ENCODE peak calls at places on chromosomes 11 and 22, in ten cellular contexts. F is stomach; D is IMR-90; Q is NCI-H1417; W is A549; H is NCI-H1694 treated with DMSO at 0.1 percent for 48 hours; A is aorta; Y is CD8-positive, alpha-beta T cell; M is AML-193; L is myocyte. P is an unnamed sample.

GRCh38 chr11:117750357-117750756 is 46.7 kb downstream of the DSCAML1 start:
- DNase-seq in F (no peak), D (no peak), Q (no peak), W (no peak), H (no peak), A (no peak), Y (no peak), M (no peak), L (no peak), P (no peak)

GRCh38 chr11:87030458-87031054 is 7.2 kb upstream of the TMEM135 start:
- DNase-seq in F (no peak), D (peak; percentile 18), Q (no peak), W (no peak), H (no peak), A (no peak), Y (no peak), M (no peak), L (no peak), P (no peak)

GRCh38 chr22:23834406-23834805 is 4.4 kb downstream of the DERL3 start:
- DNase-seq in F (no peak), D (no peak), Q (no peak), W (no peak), H (no peak), A (peak; percentile 69), Y (no peak), M (no peak), L (no peak), P (no peak)

GRCh38 chr11:1628506-1629325 is 859 bp upstream of the KRTAP5-5 start:
- DNase-seq in F (peak; percentile 58), D (peak; percentile 9), Q (no peak), W (peak; percentile 83), H (peak; percentile 8), A (peak; percentile 87), Y (peak; percentile 47), M (peak; percentile 17), L (peak; percentile 40), P (peak; percentile 58)

GRCh38 chr11:129279326-129280026 is 87.4 kb upstream of the ARHGAP32 start:
- DNase-seq in F (peak; percentile 83), D (peak; percentile 67), Q (peak; percentile 93), W (peak; percentile 57), H (no peak), A (peak; percentile 93), Y (peak; percentile 75), M (peak; percentile 18), L (peak; percentile 84), P (peak; percentile 66)

GRCh38 chr11:128467041-128467440 is 120.3 kb downstream of the ETS1 start:
- DNase-seq in F (no peak), D (no peak), Q (no peak), W (no peak), H (no peak), A (no peak), Y (no peak), M (no peak), L (no peak), P (no peak)

GRCh38 chr22:43448048-43448447 is 36.2 kb downstream of the MPPED1 start:
- DNase-seq in F (no peak), D (no peak), Q (no peak), W (no peak), H (no peak), A (peak; percentile 5), Y (no peak), M (peak; percentile 12), L (no peak), P (no peak)

GRCh38 chr22:46008836-46009596 is 32.1 kb upstream of the WNT7B start:
- DNase-seq in F (no peak), D (no peak), Q (no peak), W (no peak), H (no peak), A (peak; percentile 41), Y (no peak), M (no peak), L (peak; percentile 27), P (no peak)

GRCh38 chr11:96199563-96200025 is 143.4 kb downstream of the MAML2 start:
- DNase-seq in F (no peak), D (peak; percentile 80), Q (no peak), W (no peak), H (no peak), A (no peak), Y (peak; percentile 44), M (no peak), L (peak; percentile 20), P (no peak)

GRCh38 chr11:44573333-44573732 is 7.9 kb downstream of the CD82 start:
- DNase-seq in F (no peak), D (peak; percentile 40), Q (no peak), W (no peak), H (no peak), A (no peak), Y (no peak), M (no peak), L (no peak), P (no peak)

GRCh38 chr11:57205046-57205671 is 23.4 kb downstream of the LRRC55 start:
- DNase-seq in F (no peak), D (peak; percentile 62), Q (no peak), W (no peak), H (no peak), A (no peak), Y (no peak), M (no peak), L (peak; percentile 34), P (no peak)

GRCh38 chr11:13962562-13963168 is at the start of gene SPON1:
- DNase-seq in F (peak; percentile 30), D (peak; percentile 15), Q (peak; percentile 73), W (no peak), H (no peak), A (peak; percentile 88), Y (peak; percentile 63), M (no peak), L (no peak), P (peak; percentile 50)

GRCh38 chr22:50027639-50028537 is 15.3 kb upstream of the IL17REL start:
- DNase-seq in F (peak; percentile 87), D (peak; percentile 13), Q (no peak), W (peak; percentile 37), H (peak; percentile 8), A (peak; percentile 63), Y (peak; percentile 72), M (no peak), L (peak; percentile 92), P (peak; percentile 62)

GRCh38 chr11:119018074-119018938 is at the start of the genes RPS25 and TRAPPC4:
- DNase-seq in F (peak; percentile 97), D (peak; percentile 95), Q (peak; percentile 98), W (peak; percentile 84), H (peak; percentile 72), A (peak; percentile 98), Y (peak; percentile 98), M (peak; percentile 94), L (peak; percentile 98), P (peak; percentile 92)

GRCh38 chr22:41565403-41566054 is 4.7 kb downstream of the CSDC2 start:
- DNase-seq in F (no peak), D (peak; percentile 89), Q (no peak), W (peak; percentile 71), H (peak; percentile 39), A (peak; percentile 83), Y (no peak), M (no peak), L (peak; percentile 85), P (no peak)

GRCh38 chr11:46363455-46363920 is 16.2 kb downstream of the DGKZ start:
- DNase-seq in F (no peak), D (peak; percentile 33), Q (peak; percentile 68), W (no peak), H (no peak), A (peak; percentile 75), Y (peak; percentile 5), M (no peak), L (peak; percentile 98), P (no peak)

GRCh38 chr11:91239359-91239758 is 985.3 kb upstream of the FAT3 start:
- DNase-seq in F (no peak), D (no peak), Q (no peak), W (no peak), H (no peak), A (no peak), Y (no peak), M (no peak), L (no peak), P (no peak)

GRCh38 chr22:28442951-28443876 is 236.4 kb downstream of the TTC28 start:
- DNase-seq in F (peak; percentile 62), D (peak; percentile 76), Q (no peak), W (no peak), H (no peak), A (no peak), Y (peak; percentile 40), M (peak; percentile 65), L (peak; percentile 75), P (peak; percentile 8)

GRCh38 chr11:66845143-66845875 is 2.1 kb downstream of the RCE1 start:
- DNase-seq in F (peak; percentile 17), D (no peak), Q (no peak), W (no peak), H (no peak), A (peak; percentile 72), Y (no peak), M (no peak), L (no peak), P (no peak)

GRCh38 chr22:44595841-44596341 is 97.9 kb upstream of the RTL6 start:
- DNase-seq in F (no peak), D (peak; percentile 42), Q (peak; percentile 70), W (no peak), H (no peak), A (no peak), Y (no peak), M (no peak), L (no peak), P (no peak)

GRCh38 chr11:73047773-73048371 is 94.2 kb downstream of the FCHSD2 start:
- DNase-seq in F (no peak), D (no peak), Q (no peak), W (no peak), H (no peak), A (no peak), Y (no peak), M (no peak), L (no peak), P (no peak)

GRCh38 chr11:73759520-73760065 is 1.3 kb downstream of the RAB6A start:
- DNase-seq in F (no peak), D (peak; percentile 23), Q (no peak), W (peak; percentile 35), H (peak; percentile 14), A (no peak), Y (no peak), M (no peak), L (peak; percentile 34), P (no peak)

GRCh38 chr11:131945695-131946094 is 575.3 kb downstream of the NTM start:
- DNase-seq in F (no peak), D (no peak), Q (no peak), W (no peak), H (no peak), A (no peak), Y (no peak), M (no peak), L (no peak), P (no peak)

GRCh38 chr11:66068923-66069714 is 953 bp upstream of the PACS1 start:
- DNase-seq in F (peak; percentile 58), D (peak; percentile 63), Q (no peak), W (peak; percentile 77), H (peak; percentile 33), A (peak; percentile 85), Y (peak; percentile 61), M (no peak), L (peak; percentile 92), P (peak; percentile 27)

GRCh38 chr11:67452141-67452952 is at the start of gene GPR152:
- DNase-seq in F (peak; percentile 81), D (no peak), Q (no peak), W (no peak), H (no peak), A (peak; percentile 83), Y (peak; percentile 4), M (no peak), L (peak; percentile 60), P (no peak)

GRCh38 chr22:30304495-30305244 is 15.4 kb upstream of the CASTOR1 start:
- DNase-seq in F (peak; percentile 79), D (no peak), Q (peak; percentile 2), W (no peak), H (no peak), A (peak; percentile 86), Y (no peak), M (no peak), L (no peak), P (no peak)

GRCh38 chr11:19160839-19161238 is 40.9 kb downstream of the CSRP3 start:
- DNase-seq in F (no peak), D (no peak), Q (no peak), W (no peak), H (no peak), A (no peak), Y (no peak), M (peak; percentile 27), L (peak; percentile 44), P (no peak)

P was measured in CD4-positive, alpha-beta T cell.